ENCODE peak calls at places on chromosomes 13 and 19, in ten cellular contexts. J, U, P, D, B, H, V, K, O and F are unnamed samples. For H3K4me1, the result is how much of the 10 kb centered on the place peaks cover.

GRCh38 chr13:79749985-79750551 is 269.1 kb downstream of the NDFIP2 start:
- DNase-seq in H (peak), P (no peak), U (no peak), J (peak), K (no peak), O (peak), B (no peak), D (peak), V (peak), F (no peak)

GRCh38 chr19:9857920-9858746 is 23.0 kb downstream of the PIN1 start:
- DNase-seq in H (no peak), K (no peak), U (no peak), B (peak), J (no peak), O (no peak), D (no peak), V (no peak), P (no peak), F (peak)

GRCh38 chr19:41264581-41265375 is 606 bp downstream of the HNRNPUL1 start:
- DNase-seq in O (peak), P (peak), U (peak), J (peak), B (peak), D (peak), K (peak), H (no peak), V (peak), F (no peak)

GRCh38 chr13:101455863-101456262 is 3.4 kb downstream of the ITGBL1 start:
- DNase-seq in O (no peak), V (no peak), U (no peak), J (no peak), B (no peak), K (no peak), D (no peak), H (no peak), P (no peak), F (no peak)

GRCh38 chr19:41449079-41449864 is 6.3 kb downstream of the ERICH4 start:
- DNase-seq in U (peak), P (peak), K (peak), H (peak), O (peak), J (peak), D (peak), B (peak), V (peak), F (peak)

GRCh38 chr19:19258589-19259338 is 14.3 kb downstream of the TM6SF2 start:
- DNase-seq in U (no peak), J (no peak), K (no peak), D (no peak), O (no peak), B (no peak), P (no peak), H (no peak), V (no peak), F (no peak)

GRCh38 chr13:106318941-106319411 is 216.5 kb downstream of the EFNB2 start:
- DNase-seq in B (no peak), O (no peak), U (no peak), D (no peak), J (no peak), K (no peak), V (no peak), H (no peak), P (no peak), F (no peak)

GRCh38 chr13:74570834-74571233 is 436.6 kb upstream of the KLF12 start:
- DNase-seq in B (no peak), D (no peak), P (no peak), K (no peak), V (no peak), O (no peak), J (no peak), H (no peak), U (no peak), F (no peak)

GRCh38 chr13:24613755-24614154 is 66.5 kb upstream of the ATP12A start:
- DNase-seq in J (no peak), U (no peak), B (no peak), O (no peak), V (no peak), P (no peak), D (no peak), H (no peak), K (no peak), F (no peak)

GRCh38 chr13:22200469-22200868 is 529.6 kb downstream of the FGF9 start:
- DNase-seq in K (no peak), J (no peak), B (no peak), O (no peak), H (no peak), D (no peak), U (no peak), P (no peak), V (no peak), F (no peak)

GRCh38 chr19:17716309-17716929 is 2.9 kb upstream of the MAP1S start:
- DNase-seq in B (no peak), H (no peak), V (no peak), K (no peak), P (no peak), O (no peak), J (no peak), D (no peak), U (no peak), F (no peak)

GRCh38 chr13:32538234-32538620 is 368 bp downstream of the N4BP2L2 start:
- DNase-seq in D (peak), P (peak), V (peak), K (peak), J (peak), U (peak), B (no peak), H (no peak), O (peak), F (peak)

GRCh38 chr19:48967346-48968178 is 2.5 kb downstream of the FTL start:
- DNase-seq in K (no peak), P (no peak), B (no peak), V (peak), H (no peak), D (peak), U (no peak), J (peak), O (no peak), F (no peak)

GRCh38 chr19:52725528-52725961 is 9.3 kb downstream of the ZNF611 start:
- DNase-seq in O (no peak), B (no peak), J (no peak), U (no peak), K (no peak), H (no peak), P (no peak), V (no peak), D (no peak), F (no peak)

GRCh38 chr19:18346091-18346490 is 5.7 kb downstream of the PGPEP1 start:
- DNase-seq in P (no peak), V (no peak), U (no peak), H (no peak), K (peak), B (no peak), D (no peak), O (no peak), J (no peak), F (no peak)

GRCh38 chr19:6393982-6394412 is 1.0 kb upstream of the GTF2F1 start:
- DNase-seq in J (no peak), O (no peak), K (no peak), V (no peak), P (no peak), D (peak), B (no peak), U (peak), H (no peak), F (no peak)

GRCh38 chr13:33213797-33214196 is 71.8 kb downstream of the STARD13 start:
- DNase-seq in D (no peak), P (no peak), B (no peak), K (peak), V (no peak), O (peak), H (no peak), J (no peak), U (no peak), F (no peak)

GRCh38 chr19:5451494-5451893 is 3.7 kb upstream of the ZNRF4 start:
- DNase-seq in K (no peak), J (no peak), V (no peak), P (no peak), O (no peak), U (no peak), D (no peak), B (no peak), H (no peak), F (no peak)

GRCh38 chr19:16527971-16528521 is 14.2 kb downstream of the CHERP start:
- DNase-seq in D (no peak), B (peak), P (no peak), O (peak), U (no peak), K (peak), J (no peak), H (no peak), V (no peak), F (no peak)

GRCh38 chr19:21115430-21115829 is 26.4 kb upstream of the ZNF431 start:
- DNase-seq in P (no peak), J (no peak), B (no peak), V (no peak), O (no peak), H (no peak), U (no peak), D (no peak), K (no peak), F (no peak)

GRCh38 chr13:102569488-102569887 is 27.3 kb upstream of the TPP2 start:
- DNase-seq in J (no peak), V (no peak), U (no peak), O (no peak), D (no peak), K (no peak), B (no peak), H (no peak), P (no peak), F (no peak)

GRCh38 chr13:46609052-46609451 is 56.1 kb downstream of the LRCH1 start:
- DNase-seq in V (no peak), K (no peak), O (no peak), J (no peak), H (no peak), D (no peak), U (no peak), P (no peak), B (no peak), F (no peak)

DNA sequence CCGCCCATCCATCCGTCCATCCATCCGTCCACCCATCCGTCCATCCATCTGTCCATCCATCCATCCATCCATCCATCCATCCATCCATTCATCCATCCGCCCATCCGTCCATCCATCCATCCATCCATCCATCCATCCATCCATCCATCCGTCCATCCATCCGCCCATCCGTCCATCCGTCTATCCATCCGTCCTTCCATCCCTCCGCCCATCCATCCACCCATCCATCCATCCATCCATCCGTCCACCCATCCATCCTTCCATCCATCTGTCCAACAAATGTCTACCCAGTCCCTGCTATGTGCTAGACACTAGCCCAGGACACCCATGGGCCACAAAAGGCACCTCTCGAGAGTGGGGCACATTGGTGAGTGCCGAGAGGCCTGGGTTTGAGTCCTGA is 15.7 kb downstream of the LRRC4B start:
- DNase-seq in V (no peak), B (no peak), O (no peak), P (no peak), J (no peak), H (no peak), U (no peak), K (no peak), D (no peak), F (no peak)
- H3K4me1 ChIP-seq in V (under half), B (under half), O (under half), P (under half), J (under half), H (under half), U (under half), K (under half), D (under half), F (under half)

GRCh38 chr13:43044720-43045301 is 21.4 kb downstream of the DNAJC15 start:
- DNase-seq in B (no peak), U (peak), V (no peak), H (no peak), K (no peak), D (no peak), J (no peak), O (no peak), P (no peak), F (no peak)
- H3K4me1 ChIP-seq in B (under half), U (under half), V (under half), H (under half), K (under half), D (under half), J (half or more), O (under half), P (under half), F (under half)

DNA sequence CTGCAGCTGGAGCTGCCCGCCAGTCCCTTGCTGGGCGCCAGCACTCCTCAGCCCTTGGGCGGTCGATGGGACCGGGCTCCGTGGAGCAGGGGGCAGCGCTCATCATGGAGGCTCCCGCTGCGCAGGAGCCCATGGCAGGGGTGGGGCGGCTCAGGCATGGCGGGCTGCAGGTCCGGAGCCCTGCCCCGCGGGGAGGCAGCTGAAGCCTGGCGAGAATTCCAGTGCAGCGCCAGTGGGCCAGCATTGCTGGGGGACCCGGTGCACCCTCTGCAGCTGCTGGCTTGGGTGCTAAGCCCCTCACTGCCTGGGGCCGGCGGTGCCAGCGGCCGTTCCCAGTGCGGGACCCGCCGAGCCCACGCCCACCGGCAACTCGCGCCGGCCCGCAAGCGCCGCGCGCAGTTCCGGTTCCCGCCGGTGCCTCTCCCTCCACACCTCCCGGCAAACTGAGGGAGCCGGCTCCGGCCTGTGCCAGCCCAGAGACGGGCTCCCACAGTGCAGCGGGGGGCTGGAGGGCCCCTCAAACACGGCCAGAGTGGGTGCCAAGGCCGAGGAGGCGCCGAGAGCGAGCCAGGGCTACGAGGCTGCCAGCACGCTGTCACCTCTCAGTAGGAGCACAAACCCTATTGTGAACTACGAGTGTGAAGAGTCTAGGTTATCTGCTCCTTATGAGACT is 687.1 kb downstream of the PCDH17 start:
- DNase-seq in H (no peak), V (no peak), K (no peak), O (no peak), D (no peak), P (no peak), J (no peak), U (no peak), B (no peak), F (no peak)
- H3K4me1 ChIP-seq in H (under half), V (under half), K (under half), O (under half), D (under half), P (under half), J (under half), U (under half), B (under half), F (under half)

GRCh38 chr19:1244693-1245451 is 3.3 kb downstream of the ATP5F1D start:
- DNase-seq in D (peak), J (peak), O (no peak), V (peak), B (no peak), K (peak), P (no peak), H (no peak), U (no peak), F (no peak)

GRCh38 chr19:1245884-1246816 is 2.2 kb upstream of the MIDN start:
- DNase-seq in V (peak), J (peak), D (peak), U (no peak), O (peak), B (no peak), P (no peak), H (no peak), K (peak), F (no peak)

GRCh38 chr19:1247747-1248453 is 483 bp upstream of the MIDN start:
- DNase-seq in O (peak), K (peak), J (peak), U (no peak), D (peak), P (no peak), B (peak), H (no peak), V (peak), F (peak)

GRCh38 chr19:1243768-1244692 is 2.5 kb downstream of the ATP5F1D start:
- DNase-seq in P (peak), D (peak), H (no peak), U (peak), O (peak), V (peak), J (peak), K (peak), B (peak), F (peak)

DNA sequence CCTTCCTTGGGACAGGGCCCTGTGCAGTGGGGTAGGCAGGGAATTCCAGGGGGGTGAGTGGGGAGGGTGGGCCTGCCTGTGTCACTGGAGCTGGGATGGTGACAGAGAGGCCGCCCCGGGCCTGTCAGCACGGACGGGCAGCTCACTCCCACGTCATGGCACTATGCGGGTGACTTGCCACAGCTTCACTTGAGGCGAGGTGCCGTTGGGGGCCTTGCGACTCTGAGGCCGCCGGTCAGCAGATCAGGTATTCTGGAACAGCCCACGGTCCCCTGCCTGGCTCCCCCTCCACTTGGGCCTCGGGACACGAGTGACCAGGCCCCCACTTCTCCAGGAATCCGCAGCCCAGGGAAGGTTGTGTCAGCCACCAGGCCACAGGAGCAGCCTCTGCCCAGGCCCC is 2.9 kb upstream of the MIDN start:
- DNase-seq in J (no peak), D (peak), H (no peak), B (no peak), K (no peak), O (no peak), V (no peak), U (no peak), P (no peak), F (no peak)
- H3K4me1 ChIP-seq in J (half or more), D (half or more), H (half or more), B (under half), K (half or more), O (under half), V (under half), U (under half), P (under half), F (under half)

GRCh38 chr13:91368676-91369425 is 21.4 kb downstream of the MIR17HG start:
- DNase-seq in U (no peak), H (no peak), D (no peak), K (no peak), B (no peak), V (no peak), J (no peak), O (no peak), P (no peak), F (no peak)

GRCh38 chr13:91372813-91373420 is 25.4 kb downstream of the MIR17HG start:
- DNase-seq in B (no peak), O (no peak), V (no peak), K (no peak), U (no peak), J (no peak), P (no peak), D (no peak), H (no peak), F (no peak)

GRCh38 chr13:91369432-91369831 is 21.9 kb downstream of the MIR17HG start:
- DNase-seq in K (no peak), V (no peak), D (no peak), J (no peak), B (no peak), H (no peak), O (no peak), P (no peak), U (no peak), F (no peak)

GRCh38 chr13:91362908-91363307 is 15.4 kb downstream of the MIR17HG start:
- DNase-seq in K (no peak), D (no peak), H (no peak), O (no peak), B (no peak), U (no peak), J (no peak), V (no peak), P (no peak), F (no peak)

GRCh38 chr13:91368101-91368500 is 20.6 kb downstream of the MIR17HG start:
- DNase-seq in P (no peak), D (no peak), U (no peak), H (no peak), J (no peak), O (no peak), V (no peak), B (no peak), K (no peak), F (no peak)
- H3K4me1 ChIP-seq in P (under half), D (under half), U (under half), H (under half), J (under half), O (under half), V (under half), B (under half), K (under half), F (under half)

GRCh38 chr19:8459520-8460260 is 14.9 kb downstream of the HNRNPM start:
- DNase-seq in V (no peak), B (no peak), O (no peak), K (no peak), J (no peak), H (no peak), U (no peak), P (no peak), D (no peak), F (no peak)

GRCh38 chr19:8457802-8458201 is 13.0 kb downstream of the HNRNPM start:
- DNase-seq in D (no peak), B (no peak), U (no peak), V (no peak), H (no peak), J (no peak), K (no peak), P (no peak), O (no peak), F (no peak)

GRCh38 chr19:8458380-8458779 is 13.6 kb downstream of the HNRNPM start:
- DNase-seq in P (no peak), B (no peak), H (no peak), V (no peak), O (no peak), D (no peak), U (no peak), J (no peak), K (peak), F (no peak)

GRCh38 chr19:8460516-8461298 is 15.9 kb downstream of the HNRNPM start:
- DNase-seq in K (no peak), P (no peak), J (no peak), D (no peak), O (no peak), H (no peak), V (no peak), B (no peak), U (no peak), F (no peak)

DNA sequence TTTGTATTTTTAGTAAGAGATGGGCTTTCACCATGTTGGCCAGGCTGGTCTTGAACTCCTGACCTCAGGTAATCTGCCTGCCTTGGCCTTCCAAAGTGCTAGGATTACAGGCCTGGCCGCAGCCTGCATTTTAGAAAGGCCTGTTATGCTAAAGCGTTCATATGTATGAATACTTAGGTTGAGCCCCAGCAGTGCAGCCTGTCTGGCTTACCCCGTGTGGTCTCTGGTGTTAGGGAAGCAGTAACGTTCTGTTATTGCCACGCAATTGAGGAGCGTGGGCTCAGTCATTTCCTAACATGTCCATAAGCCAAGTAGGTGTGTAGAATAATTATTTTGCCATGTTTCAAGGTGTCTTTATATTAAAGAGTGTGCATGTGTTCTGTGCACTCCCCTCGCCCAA is 14.3 kb downstream of the HNRNPM start:
- DNase-seq in H (no peak), V (no peak), D (no peak), U (no peak), P (no peak), O (no peak), K (no peak), B (no peak), J (no peak), F (no peak)
- H3K4me1 ChIP-seq in H (under half), V (under half), D (half or more), U (under half), P (under half), O (under half), K (half or more), B (under half), J (half or more), F (under half)

GRCh38 chr13:41017744-41018582 is 1.2 kb downstream of the ELF1 start:
- DNase-seq in U (no peak), K (no peak), B (no peak), H (no peak), V (no peak), O (no peak), J (no peak), P (no peak), D (no peak), F (no peak)
- H3K4me1 ChIP-seq in U (under half), K (under half), B (under half), H (under half), V (under half), O (under half), J (half or more), P (under half), D (under half), F (under half)